ENCODE peak calls at places on chromosomes 3 and 15, in seven cellular contexts. L is GM04503; W is endodermal cell; H is effector CD8-positive, alpha-beta T cell; D is foreskin fibroblast; Q is GM03348; X is NCI-H345. A is an unnamed sample.
A peak's percentile ranks its signal among the peaks of the same experiment; 100 is the strongest.

GRCh38 chr3:126968995-126969385 is 13.9 kb upstream of the PLXNA1 start:
- DNase-seq in H (no peak), X (no peak), D (no peak), L (no peak), W (no peak), Q (no peak), A (no peak)

GRCh38 chr3:142925140-142925539 is 36.3 kb upstream of the PCOLCE2 start:
- DNase-seq in Q (no peak), D (no peak), X (no peak), H (no peak), W (no peak), L (no peak), A (no peak)

GRCh38 chr15:35912196-35912595 is 366.2 kb upstream of the DPH6 start:
- DNase-seq in D (peak; percentile 11), W (no peak), L (no peak), X (no peak), H (no peak), Q (peak; percentile 9), A (no peak)

GRCh38 chr3:171113716-171114115 is 87.2 kb upstream of the SLC2A2 start:
- DNase-seq in Q (no peak), W (peak; percentile 83), L (no peak), H (no peak), X (no peak), D (no peak), A (no peak)

GRCh38 chr15:68203956-68204355 is 1.2 kb downstream of the CALML4 start:
- DNase-seq in H (no peak), L (no peak), Q (no peak), D (no peak), X (no peak), W (no peak), A (no peak)

GRCh38 chr3:111578867-111579266 is 16.3 kb downstream of the ZBED2 start:
- DNase-seq in D (no peak), W (no peak), H (no peak), X (no peak), Q (no peak), L (no peak), A (no peak)

GRCh38 chr3:153305189-153305588 is 143.2 kb downstream of the RAP2B start:
- DNase-seq in W (no peak), L (no peak), D (no peak), Q (no peak), H (no peak), X (no peak), A (no peak)

GRCh38 chr3:27714692-27715453 is 7.2 kb downstream of the EOMES start:
- DNase-seq in H (no peak), W (peak; percentile 91), X (no peak), D (peak; percentile 50), L (no peak), Q (peak; percentile 48), A (no peak)

GRCh38 chr3:14280326-14280725 is 101.7 kb downstream of the LSM3 start:
- DNase-seq in W (no peak), Q (no peak), D (no peak), L (no peak), X (no peak), H (no peak), A (no peak)

GRCh38 chr3:149547413-149547812 is 72.9 kb downstream of the TM4SF4 start:
- DNase-seq in L (peak; percentile 54), Q (peak; percentile 70), H (no peak), W (no peak), D (no peak), X (no peak), A (no peak)

GRCh38 chr3:53614307-53614706 is 119.9 kb downstream of the CACNA1D start:
- DNase-seq in D (no peak), L (no peak), X (no peak), H (no peak), W (no peak), Q (no peak), A (no peak)

GRCh38 chr15:41870689-41871081 is 23.2 kb downstream of the SPTBN5 start:
- DNase-seq in W (no peak), H (no peak), X (no peak), Q (no peak), L (peak; percentile 17), D (peak; percentile 54), A (peak; percentile 36)

GRCh38 chr3:129974451-129975331 is at the start of gene TRH:
- DNase-seq in H (no peak), L (no peak), W (peak; percentile 75), Q (peak; percentile 47), D (peak; percentile 9), X (no peak), A (no peak)

GRCh38 chr3:53519047-53519717 is 24.8 kb downstream of the CACNA1D start:
- DNase-seq in D (no peak), H (no peak), W (no peak), Q (no peak), X (no peak), L (no peak), A (no peak)

GRCh38 chr3:14891135-14892132 is 55.9 kb upstream of the NR2C2 start:
- DNase-seq in W (no peak), D (no peak), H (no peak), Q (no peak), X (no peak), L (no peak), A (no peak)

GRCh38 chr3:186108106-186108940 is 566 bp downstream of the ETV5 start:
- DNase-seq in L (no peak), D (peak; percentile 81), W (peak; percentile 87), H (no peak), X (peak; percentile 66), Q (peak; percentile 79), A (no peak)

GRCh38 chr3:82133070-82133606 is 371.7 kb upstream of the GBE1 start:
- DNase-seq in D (peak; percentile 82), X (no peak), W (peak; percentile 76), L (peak; percentile 3), Q (peak; percentile 72), H (no peak), A (peak; percentile 1)

GRCh38 chr3:76470285-76470684 is 569.6 kb upstream of the ROBO2 start:
- DNase-seq in D (peak; percentile 87), W (no peak), H (no peak), Q (no peak), X (no peak), L (peak; percentile 7), A (no peak)

GRCh38 chr3:172707967-172708366 is 2.9 kb downstream of the NCEH1 start:
- DNase-seq in X (no peak), W (no peak), Q (peak; percentile 54), H (no peak), D (peak; percentile 71), L (peak; percentile 61), A (no peak)

GRCh38 chr3:151290673-151291072 is 12.3 kb upstream of the P2RY14 start:
- DNase-seq in Q (peak; percentile 59), D (peak; percentile 59), H (no peak), X (no peak), L (no peak), W (no peak), A (no peak)

GRCh38 chr15:48785712-48786111 is 25.2 kb downstream of the CEP152 start:
- DNase-seq in X (no peak), W (no peak), D (no peak), L (no peak), H (no peak), Q (no peak), A (no peak)

GRCh38 chr3:65946438-65946837 is 92.3 kb downstream of the MAGI1 start:
- DNase-seq in D (peak; percentile 42), H (no peak), L (no peak), W (peak; percentile 41), Q (no peak), X (peak; percentile 71), A (no peak)

GRCh38 chr3:146590521-146590920 is 14.6 kb downstream of the PLSCR5 start:
- DNase-seq in X (no peak), Q (no peak), H (no peak), D (peak; percentile 64), L (no peak), W (no peak), A (no peak)

GRCh38 chr3:118110196-118110595 is 924.5 kb downstream of the IGSF11 start:
- DNase-seq in H (no peak), W (no peak), D (no peak), Q (no peak), L (no peak), X (no peak), A (no peak)

GRCh38 chr15:57662802-57663201 is 43.7 kb upstream of the POLR2M start:
- DNase-seq in H (no peak), W (no peak), D (peak; percentile 24), L (no peak), Q (no peak), X (no peak), A (no peak)

GRCh38 chr3:13579089-13579488 is 30.2 kb downstream of the FBLN2 start:
- DNase-seq in X (no peak), W (no peak), D (peak; percentile 80), L (peak; percentile 83), Q (peak; percentile 68), H (no peak), A (no peak)

GRCh38 chr15:100688549-100689120 is 86.2 kb downstream of the ASB7 start:
- DNase-seq in X (no peak), H (no peak), D (no peak), Q (no peak), L (no peak), W (no peak), A (no peak)

GRCh38 chr3:36381311-36381956 is 1.1 kb downstream of the STAC start:
- DNase-seq in D (peak; percentile 23), H (no peak), L (no peak), X (no peak), W (peak; percentile 58), Q (peak; percentile 12), A (no peak)

GRCh38 chr15:66912001-66912400 is 153.4 kb upstream of the SMAD3 start:
- DNase-seq in X (no peak), L (no peak), H (no peak), Q (no peak), W (peak; percentile 21), D (no peak), A (no peak)

GRCh38 chr3:176469694-176470205 is 727.5 kb downstream of the TBL1XR1 start:
- DNase-seq in D (peak; percentile 4), L (no peak), X (no peak), Q (no peak), H (no peak), W (no peak), A (no peak)

GRCh38 chr3:42683875-42684593 is 1.3 kb upstream of the KLHL40 start:
- DNase-seq in L (peak; percentile 74), W (no peak), H (no peak), Q (peak; percentile 95), X (no peak), D (peak; percentile 95), A (no peak)

GRCh38 chr3:131540143-131540542 is 37.4 kb upstream of the MRPL3 start:
- DNase-seq in L (peak; percentile 41), D (peak; percentile 45), H (no peak), W (no peak), X (no peak), Q (peak; percentile 6), A (no peak)

GRCh38 chr15:100880139-100880896 is 687 bp downstream of the ALDH1A3 start:
- DNase-seq in X (no peak), Q (peak; percentile 39), L (no peak), D (no peak), W (peak; percentile 84), H (no peak), A (no peak)

GRCh38 chr15:69748131-69748530 is 295.5 kb downstream of the RPLP1 start:
- DNase-seq in Q (no peak), D (no peak), H (no peak), W (no peak), L (no peak), X (no peak), A (no peak)

GRCh38 chr15:25057574-25057973 is 102.8 kb downstream of the SNRPN start:
- DNase-seq in W (peak; percentile 29), X (no peak), D (no peak), Q (no peak), L (no peak), H (no peak), A (no peak)

GRCh38 chr3:71504250-71505036 is 79.1 kb downstream of the FOXP1 start:
- DNase-seq in Q (peak; percentile 84), H (no peak), W (no peak), L (peak; percentile 77), D (peak; percentile 95), X (no peak), A (no peak)

GRCh38 chr3:52763466-52763865 is 7.3 kb downstream of the NEK4 start:
- DNase-seq in L (no peak), D (peak; percentile 64), H (no peak), W (no peak), Q (no peak), X (no peak), A (no peak)

GRCh38 chr15:31217566-31218270 is 108.9 kb upstream of the KLF13 start:
- DNase-seq in W (no peak), Q (no peak), X (no peak), H (no peak), D (no peak), L (no peak), A (no peak)